ENCODE peak calls at places on chromosome 18, in five cellular contexts. R is A549, N is heart left ventricle, C is IMR-90, G is breast epithelium. W is an unnamed sample.

GRCh38 chr18:58400337-58400885 is 228.5 kb downstream of the ALPK2 start:
- DNase-seq in G (no peak), N (no peak), C (no peak), R (no peak), W (no peak)

GRCh38 chr18:28767781-28768211 is 590.9 kb upstream of the CDH2 start:
- DNase-seq in C (peak), G (no peak), N (no peak), R (no peak), W (no peak)

GRCh38 chr18:63476666-63477065 is at the start of gene SERPINB5:
- DNase-seq in R (no peak), C (no peak), G (peak), N (no peak), W (no peak)

GRCh38 chr18:686339-687111 is 25.9 kb downstream of the ENOSF1 start:
- DNase-seq in N (no peak), C (peak), R (no peak), G (no peak), W (no peak)

GRCh38 chr18:79385749-79386341 is 9.9 kb upstream of the NFATC1 start:
- DNase-seq in G (no peak), C (no peak), N (no peak), R (no peak), W (no peak)

GRCh38 chr18:58639751-58640427 is 11.0 kb upstream of the ALPK2 start:
- DNase-seq in G (no peak), N (no peak), C (peak), R (no peak), W (no peak)

GRCh38 chr18:5868218-5868904 is 27.0 kb downstream of the TMEM200C start:
- DNase-seq in G (no peak), C (peak), N (peak), R (peak), W (peak)

GRCh38 chr18:57891707-57892391 is 88.7 kb upstream of the ATP8B1 start:
- DNase-seq in N (no peak), C (no peak), G (no peak), R (no peak), W (no peak)

GRCh38 chr18:22040527-22040926 is 128.9 kb upstream of the GATA6 start:
- DNase-seq in N (no peak), G (no peak), C (no peak), R (no peak), W (no peak)

GRCh38 chr18:66603941-66604627 is at the start of gene CDH19:
- DNase-seq in G (no peak), R (peak), N (peak), C (no peak), W (no peak)

GRCh38 chr18:25245299-25245698 is 106.7 kb downstream of the ZNF521 start:
- DNase-seq in G (no peak), R (no peak), N (no peak), C (no peak), W (no peak)

GRCh38 chr18:13258792-13259385 is 40.3 kb downstream of the LDLRAD4 start:
- DNase-seq in C (no peak), N (no peak), R (no peak), G (no peak), W (no peak)

GRCh38 chr18:7467708-7468466 is 99.2 kb upstream of the PTPRM start:
- DNase-seq in C (peak), R (peak), N (no peak), G (no peak), W (no peak)

GRCh38 chr18:42187611-42188378 is 232.8 kb downstream of the PIK3C3 start:
- DNase-seq in N (no peak), R (no peak), C (no peak), G (no peak), W (no peak)

GRCh38 chr18:65608471-65608870 is 142.3 kb upstream of the CDH7 start:
- DNase-seq in G (no peak), N (no peak), R (peak), C (no peak), W (no peak)

GRCh38 chr18:7856733-7857132 is 289.6 kb downstream of the PTPRM start:
- DNase-seq in R (peak), G (no peak), C (peak), N (no peak), W (no peak)

GRCh38 chr18:44968336-44968735 is 287.6 kb downstream of the SETBP1 start:
- DNase-seq in N (no peak), G (no peak), C (no peak), R (no peak), W (no peak)

GRCh38 chr18:25262920-25263319 is 89.0 kb downstream of the ZNF521 start:
- DNase-seq in C (peak), G (no peak), N (no peak), R (no peak), W (no peak)

GRCh38 chr18:34595673-34596072 is 114.4 kb upstream of the DTNA start:
- DNase-seq in G (no peak), C (peak), N (no peak), R (peak), W (no peak)

DNA sequence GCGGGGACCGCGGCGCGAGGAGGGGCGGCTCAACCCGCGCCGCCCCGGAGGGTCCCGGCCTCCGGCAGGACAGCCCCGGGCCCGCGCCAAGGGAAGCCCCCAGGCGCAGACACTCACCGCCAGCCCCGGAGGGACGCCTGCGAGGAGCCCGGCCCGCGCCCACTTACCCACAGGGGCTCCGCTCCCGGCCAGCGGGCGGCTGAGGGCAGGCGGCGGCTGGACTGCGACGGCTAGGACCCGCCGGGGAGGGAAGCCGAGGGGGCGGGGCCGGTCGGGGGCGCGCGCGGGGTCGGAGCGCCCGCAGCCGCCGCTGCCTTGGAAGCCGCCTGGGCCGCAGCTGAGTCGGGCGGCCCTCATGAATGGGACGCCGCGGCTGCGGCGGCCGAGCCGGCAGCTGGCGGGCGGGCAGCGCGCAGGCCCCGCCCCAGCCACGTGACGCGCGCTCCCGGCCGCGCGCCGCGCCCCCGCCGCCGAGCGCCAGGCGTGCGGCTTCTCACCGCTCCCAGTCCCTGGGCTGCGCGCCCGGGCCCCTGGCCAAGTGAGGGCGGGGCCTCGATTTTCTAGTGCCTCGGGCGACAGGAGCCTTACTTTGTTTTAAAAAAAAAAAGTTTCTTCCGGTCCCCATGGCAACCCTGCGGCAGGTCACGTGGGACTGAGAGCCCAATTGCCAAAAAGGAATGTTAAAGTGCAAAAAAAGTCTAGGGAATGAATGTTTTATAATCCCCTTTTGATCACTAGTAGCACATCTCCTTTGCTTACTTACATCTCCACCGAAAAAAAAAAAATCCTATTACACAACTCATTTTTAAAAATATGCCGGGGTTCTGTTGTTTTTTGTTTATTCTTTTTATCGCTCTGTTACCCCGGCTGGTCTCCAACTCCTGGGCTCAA is at the start of gene LPIN2:
- DNase-seq in C (peak), N (peak), G (peak), R (peak), W (peak)
- TF ChIP-seq POLR2A in C (peak), N (peak), G (no peak), R (no peak), W (peak)

DNA sequence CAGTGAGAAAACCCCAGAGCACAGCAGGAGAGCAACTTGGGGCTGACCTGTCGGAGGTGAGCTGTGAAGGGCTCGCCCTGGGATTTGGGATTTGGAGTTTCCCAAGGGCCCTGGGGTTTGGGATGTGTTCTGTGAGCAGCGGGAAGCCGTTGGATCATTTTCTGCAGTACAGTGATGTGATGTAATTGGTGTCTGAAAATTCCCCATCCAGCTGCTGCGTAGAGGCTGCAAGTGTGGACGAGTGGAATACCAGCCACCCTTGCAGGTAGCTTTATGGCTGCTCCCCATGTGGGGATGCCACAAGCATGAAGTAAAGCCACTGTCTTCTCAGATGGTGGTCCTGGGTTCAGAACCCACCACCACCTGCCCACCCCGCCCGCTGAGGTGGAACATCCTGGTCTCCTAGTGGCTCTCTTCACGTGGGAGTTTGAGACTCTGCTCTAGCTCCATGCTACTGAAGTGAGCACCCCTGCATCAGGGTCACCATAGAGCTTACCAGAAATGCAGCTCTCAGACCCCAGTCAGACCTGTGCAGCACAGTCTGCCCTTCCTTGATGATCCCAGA is 15.0 kb downstream of the IMPA2 start:
- DNase-seq in G (no peak), R (no peak), N (no peak), C (no peak), W (no peak)
- H3K27ac ChIP-seq in G (peak), R (peak), N (peak), C (no peak), W (peak)

GRCh38 chr18:48048251-48048650 is 117.8 kb upstream of the SMAD2 start:
- DNase-seq in N (no peak), R (no peak), C (no peak), G (no peak), W (no peak)

GRCh38 chr18:48052845-48053244 is 122.4 kb upstream of the SMAD2 start:
- DNase-seq in R (no peak), G (no peak), C (no peak), N (no peak), W (no peak)

GRCh38 chr18:48049757-48050156 is 119.3 kb upstream of the SMAD2 start:
- DNase-seq in N (no peak), G (no peak), C (no peak), R (no peak), W (no peak)

GRCh38 chr18:48052291-48052840 is 121.9 kb upstream of the SMAD2 start:
- DNase-seq in N (no peak), R (no peak), G (no peak), C (no peak), W (no peak)

DNA sequence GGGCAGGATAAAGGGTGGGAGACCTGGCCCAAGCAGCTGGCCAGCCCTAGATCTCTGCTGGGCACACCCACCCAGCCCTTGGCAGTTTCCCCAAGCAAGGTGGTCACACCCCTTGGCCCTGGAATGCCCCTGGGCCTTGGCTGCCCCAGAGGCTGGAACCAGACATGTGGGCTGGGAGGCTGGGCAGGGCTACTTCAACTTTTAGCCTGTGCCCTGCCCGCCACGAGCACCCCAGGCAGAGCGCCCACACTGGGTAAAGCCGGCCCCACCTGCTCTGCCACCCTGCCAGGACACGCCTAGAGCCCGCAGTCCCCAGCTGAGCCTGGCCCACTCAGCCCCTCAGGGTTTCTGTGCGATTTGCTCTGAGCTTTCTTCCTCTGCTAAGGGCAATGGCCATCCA is 119.7 kb upstream of the SMAD2 start:
- DNase-seq in G (no peak), N (no peak), R (no peak), C (no peak), W (no peak)
- TF ChIP-seq POLR2A in G (no peak), N (no peak), R (no peak), C (no peak), W (no peak)

GRCh38 chr18:9868857-9869712 is 16.7 kb upstream of the TXNDC2 start:
- DNase-seq in R (no peak), G (no peak), N (no peak), C (no peak), W (no peak)

GRCh38 chr18:9869713-9870430 is 15.9 kb upstream of the TXNDC2 start:
- DNase-seq in C (peak), N (no peak), G (no peak), R (peak), W (no peak)

GRCh38 chr18:9872823-9873222 is 12.9 kb upstream of the TXNDC2 start:
- DNase-seq in N (no peak), C (no peak), G (no peak), R (no peak), W (no peak)

GRCh38 chr18:9871244-9871746 is 14.5 kb upstream of the TXNDC2 start:
- DNase-seq in N (no peak), R (no peak), G (no peak), C (no peak), W (no peak)

GRCh38 chr18:9870431-9871023 is 15.2 kb upstream of the TXNDC2 start:
- DNase-seq in G (no peak), R (no peak), C (no peak), N (no peak), W (no peak)
- H3K27ac ChIP-seq in G (no peak), R (peak), C (peak), N (no peak), W (peak)

DNA sequence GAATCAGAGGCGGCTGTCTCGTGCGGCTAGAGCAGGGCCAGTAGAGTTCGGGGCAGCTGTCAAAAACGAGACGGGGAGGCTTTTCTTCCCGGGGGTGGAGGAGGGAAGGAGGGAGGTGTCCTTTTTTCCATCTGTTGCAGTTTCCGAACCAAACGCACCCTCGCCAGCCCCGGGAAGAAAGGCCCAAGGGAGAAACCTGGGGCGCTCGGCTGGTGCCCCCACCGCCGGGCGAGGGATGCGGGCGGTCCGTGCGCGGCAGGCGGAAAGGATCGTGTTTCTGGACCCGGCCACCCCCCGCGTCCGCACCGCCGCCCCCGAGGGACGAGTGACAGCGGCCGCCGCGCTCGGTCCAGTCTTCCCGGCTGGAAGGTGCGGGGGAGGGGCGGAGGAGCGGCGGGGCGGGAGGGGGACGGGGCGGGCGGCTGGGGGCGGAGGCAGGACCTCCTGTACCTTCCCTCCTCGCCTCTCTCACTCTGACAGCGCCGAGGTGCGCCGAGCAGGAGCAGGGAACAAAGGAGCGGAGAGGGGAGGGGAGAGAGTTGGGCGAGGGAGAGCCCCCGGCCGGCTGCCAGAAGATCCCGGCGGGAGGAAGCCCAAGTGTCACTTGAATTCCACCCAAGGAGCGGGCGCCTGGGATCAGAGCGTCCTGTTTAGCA is at the start of gene TGIF1:
- DNase-seq in C (peak), N (peak), R (peak), G (peak), W (peak)
- TF ChIP-seq POLR2A in C (peak), N (peak), R (peak), G (no peak), W (peak)

GRCh38 chr18:77068890-77069312 is 63.7 kb downstream of the MBP start:
- DNase-seq in G (no peak), C (peak), N (no peak), R (no peak), W (no peak)
- H3K27ac ChIP-seq in G (peak), C (peak), N (peak), R (peak), W (peak)

DNA sequence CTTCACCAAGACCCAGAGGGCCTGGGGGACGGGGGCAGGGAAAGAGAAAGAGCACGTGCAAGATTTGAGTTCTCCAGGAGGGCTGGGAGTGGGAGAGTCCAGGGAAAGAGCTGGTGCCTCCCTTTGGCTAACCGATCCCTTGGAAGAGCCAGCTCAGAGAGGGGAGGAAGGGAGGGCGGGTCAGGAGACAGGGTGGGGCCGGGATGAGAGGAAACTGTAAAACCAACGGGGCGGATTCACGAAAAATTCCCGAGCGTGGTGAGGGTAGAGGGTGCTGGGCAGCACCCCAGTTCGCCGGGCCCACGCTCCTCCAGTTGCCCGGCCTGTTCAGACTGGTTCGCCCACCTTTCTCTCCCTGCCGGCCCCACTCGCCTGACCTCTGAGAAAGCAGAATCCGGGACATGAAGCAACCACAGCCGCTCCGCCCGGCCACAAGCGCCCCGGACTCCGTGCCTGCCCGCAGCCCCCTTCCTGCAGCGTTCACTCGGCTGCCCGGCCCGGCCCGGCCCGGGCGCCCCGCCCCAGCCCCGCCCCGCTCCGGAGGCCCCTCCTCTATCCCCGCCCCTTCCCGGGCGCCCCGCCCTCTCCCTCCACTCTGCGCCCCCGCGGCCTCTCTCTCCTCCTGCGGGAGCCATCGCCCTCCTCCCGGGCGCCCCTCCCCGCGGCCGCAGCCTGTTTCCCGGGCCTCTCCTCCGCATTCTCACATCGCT is 230.9 kb upstream of the SMAD2 start:
- DNase-seq in C (peak), G (peak), N (peak), R (peak), W (no peak)
- TF ChIP-seq POLR2A in C (no peak), G (no peak), N (peak), R (peak), W (no peak)

GRCh38 chr18:23226930-23227728 is 91.8 kb downstream of the CABLES1 start:
- DNase-seq in G (no peak), N (peak), R (no peak), C (peak), W (no peak)
- H3K27ac ChIP-seq in G (peak), N (peak), R (no peak), C (peak), W (peak)

GRCh38 chr18:46460754-46461153 is 196.3 kb downstream of the LOXHD1 start:
- DNase-seq in R (no peak), N (no peak), G (no peak), C (no peak), W (no peak)
- TF ChIP-seq POLR2A in R (no peak), N (no peak), G (no peak), C (no peak), W (no peak)

GRCh38 chr18:55425698-55426097 is 162.3 kb downstream of the TCF4 start:
- DNase-seq in N (no peak), C (no peak), G (no peak), R (no peak), W (no peak)
- H3K27ac ChIP-seq in N (no peak), C (no peak), G (no peak), R (no peak), W (no peak)

W was measured in esophagus squamous epithelium.